ENCODE peak calls at places on chromosomes 7 and 10, in four cellular contexts. One of them, this sample, is unnamed.

GRCh38 chr7:36765605-36766004 is 41.3 kb upstream of the AOAH start:
- DNase-seq in kidney epithelial cell: no peak
- DNase-seq in CD4-positive, alpha-beta memory T cell: no peak
- DNase-seq in adrenal gland: no peak
- DNase-seq in this sample: no peak

GRCh38 chr7:124088590-124088989 is 55.7 kb upstream of the TMEM229A start:
- DNase-seq in kidney epithelial cell: no peak
- DNase-seq in CD4-positive, alpha-beta memory T cell: no peak
- DNase-seq in adrenal gland: no peak
- DNase-seq in this sample: no peak

GRCh38 chr7:87510430-87510875 is 35.0 kb upstream of the ABCB4 start:
- DNase-seq in kidney epithelial cell: no peak
- DNase-seq in CD4-positive, alpha-beta memory T cell: no peak
- DNase-seq in adrenal gland: peak; percentile 44
- DNase-seq in this sample: no peak

GRCh38 chr10:24465124-24465874 is 256.4 kb downstream of the KIAA1217 start:
- DNase-seq in kidney epithelial cell: no peak
- DNase-seq in CD4-positive, alpha-beta memory T cell: no peak
- DNase-seq in adrenal gland: no peak
- DNase-seq in this sample: peak; percentile 93

GRCh38 chr7:37445064-37445723 is 3.5 kb downstream of the ELMO1 start:
- DNase-seq in kidney epithelial cell: no peak
- DNase-seq in CD4-positive, alpha-beta memory T cell: no peak
- DNase-seq in adrenal gland: no peak
- DNase-seq in this sample: no peak

GRCh38 chr10:47090903-47091302 is 179.7 kb downstream of the PTPN20 start:
- DNase-seq in kidney epithelial cell: no peak
- DNase-seq in CD4-positive, alpha-beta memory T cell: no peak
- DNase-seq in adrenal gland: no peak
- DNase-seq in this sample: no peak

GRCh38 chr7:73811760-73812168 is 19.0 kb upstream of the CLDN4 start:
- DNase-seq in kidney epithelial cell: no peak
- DNase-seq in CD4-positive, alpha-beta memory T cell: peak; percentile 24
- DNase-seq in adrenal gland: peak; percentile 82
- DNase-seq in this sample: peak; percentile 14

GRCh38 chr7:134371536-134371935 is 54.8 kb upstream of the SLC35B4 start:
- DNase-seq in kidney epithelial cell: no peak
- DNase-seq in CD4-positive, alpha-beta memory T cell: no peak
- DNase-seq in adrenal gland: no peak
- DNase-seq in this sample: no peak

GRCh38 chr7:103025341-103025740 is 49.3 kb downstream of the FBXL13 start:
- DNase-seq in kidney epithelial cell: no peak
- DNase-seq in CD4-positive, alpha-beta memory T cell: no peak
- DNase-seq in adrenal gland: no peak
- DNase-seq in this sample: no peak

GRCh38 chr7:155589001-155589980 is 42.9 kb upstream of the CNPY1 start:
- DNase-seq in kidney epithelial cell: no peak
- DNase-seq in CD4-positive, alpha-beta memory T cell: no peak
- DNase-seq in adrenal gland: no peak
- DNase-seq in this sample: no peak

GRCh38 chr7:158814637-158815036 is 14.7 kb downstream of the ESYT2 start:
- DNase-seq in kidney epithelial cell: no peak
- DNase-seq in CD4-positive, alpha-beta memory T cell: peak; percentile 61
- DNase-seq in adrenal gland: no peak
- DNase-seq in this sample: no peak

GRCh38 chr10:18607503-18607902 is 43.9 kb downstream of the NSUN6 start:
- DNase-seq in kidney epithelial cell: peak; percentile 32
- DNase-seq in CD4-positive, alpha-beta memory T cell: no peak
- DNase-seq in adrenal gland: peak; percentile 82
- DNase-seq in this sample: peak; percentile 32

DNA sequence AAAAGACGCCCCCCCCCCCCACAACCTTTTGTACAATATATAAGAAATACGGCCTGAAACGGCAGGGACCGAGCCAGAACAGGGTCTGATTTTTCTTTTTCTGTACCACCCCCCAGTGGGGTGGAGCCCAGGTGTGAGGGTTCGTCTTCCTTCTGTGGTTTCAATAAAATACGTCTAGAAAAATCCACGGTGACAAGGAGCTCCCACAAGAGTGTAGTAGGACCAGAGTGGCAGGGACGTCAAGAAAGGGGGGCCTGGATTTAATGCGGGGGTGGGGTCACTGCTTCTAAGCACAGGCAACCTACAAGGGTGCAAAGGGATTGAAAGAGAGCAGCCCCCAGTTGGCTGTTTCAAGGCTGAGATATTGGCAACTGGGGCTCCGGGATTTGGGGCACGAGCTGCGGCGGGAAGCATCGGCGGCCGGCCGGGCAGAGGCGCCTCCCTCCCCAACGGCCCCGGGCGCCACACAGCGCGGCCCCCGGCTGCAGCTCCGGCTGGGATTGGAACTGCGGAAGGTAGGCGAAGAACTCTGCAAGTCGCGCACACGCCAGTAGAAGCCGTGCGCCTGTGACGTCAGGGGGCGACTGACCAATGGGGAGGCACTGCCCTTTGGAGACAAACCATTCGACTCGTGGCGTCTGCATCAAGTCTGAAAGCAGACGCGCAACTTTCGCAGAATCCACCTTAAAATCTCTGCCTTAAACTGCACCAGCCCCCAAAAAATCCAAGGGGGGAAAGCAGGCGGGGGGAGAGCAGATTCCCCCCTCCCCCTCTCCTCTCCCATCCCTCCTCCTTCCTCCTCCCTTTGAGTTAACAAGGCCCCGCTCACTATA is at the start of gene DLX6:
- DNase-seq in kidney epithelial cell: no peak
- DNase-seq in CD4-positive, alpha-beta memory T cell: no peak
- DNase-seq in adrenal gland: peak; percentile 39
- DNase-seq in this sample: no peak
- H3K4me3 ChIP-seq in kidney epithelial cell: peak within 1 kb of the TSS; percentile 19
- H3K4me3 ChIP-seq in CD4-positive, alpha-beta memory T cell: no peak within 1 kb of the TSS
- H3K4me3 ChIP-seq in adrenal gland: no peak within 1 kb of the TSS
- H3K4me3 ChIP-seq in this sample: peak within 1 kb of the TSS; percentile 41

DNA sequence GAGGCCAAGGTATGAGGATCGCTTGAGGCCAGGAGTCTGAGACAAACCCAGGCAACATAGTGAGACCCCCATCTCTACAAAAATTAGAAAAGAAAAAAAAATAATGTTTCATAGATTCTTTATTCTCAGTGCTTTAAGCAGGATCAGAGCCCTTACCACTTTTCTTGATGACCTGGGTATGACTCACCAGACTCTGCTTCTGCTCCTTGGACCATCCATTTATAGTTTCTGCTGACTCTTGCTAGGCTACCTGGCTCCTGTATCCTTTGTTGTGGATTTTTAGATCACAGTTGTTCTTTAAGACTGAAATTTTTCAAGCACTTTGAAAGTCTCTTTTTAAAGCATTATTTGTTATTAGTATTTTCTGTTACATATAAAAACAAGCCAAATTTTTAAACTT is 411.1 kb downstream of the GFRA1 start:
- DNase-seq in kidney epithelial cell: peak; percentile 31
- DNase-seq in CD4-positive, alpha-beta memory T cell: no peak
- DNase-seq in adrenal gland: no peak
- DNase-seq in this sample: no peak
- H3K4me3 ChIP-seq in kidney epithelial cell: no peak overlapping the region
- H3K4me3 ChIP-seq in CD4-positive, alpha-beta memory T cell: no peak overlapping the region
- H3K4me3 ChIP-seq in adrenal gland: no peak overlapping the region
- H3K4me3 ChIP-seq in this sample: no peak overlapping the region

GRCh38 chr7:101155303-101155702 is 1.0 kb downstream of the AP1S1 start:
- DNase-seq in kidney epithelial cell: no peak
- DNase-seq in CD4-positive, alpha-beta memory T cell: no peak
- DNase-seq in adrenal gland: no peak
- DNase-seq in this sample: no peak
- H3K4me3 ChIP-seq in kidney epithelial cell: peak overlapping the region; percentile 95
- H3K4me3 ChIP-seq in CD4-positive, alpha-beta memory T cell: peak overlapping the region; percentile 31
- H3K4me3 ChIP-seq in adrenal gland: peak overlapping the region; percentile 83
- H3K4me3 ChIP-seq in this sample: peak overlapping the region; percentile 99

DNA sequence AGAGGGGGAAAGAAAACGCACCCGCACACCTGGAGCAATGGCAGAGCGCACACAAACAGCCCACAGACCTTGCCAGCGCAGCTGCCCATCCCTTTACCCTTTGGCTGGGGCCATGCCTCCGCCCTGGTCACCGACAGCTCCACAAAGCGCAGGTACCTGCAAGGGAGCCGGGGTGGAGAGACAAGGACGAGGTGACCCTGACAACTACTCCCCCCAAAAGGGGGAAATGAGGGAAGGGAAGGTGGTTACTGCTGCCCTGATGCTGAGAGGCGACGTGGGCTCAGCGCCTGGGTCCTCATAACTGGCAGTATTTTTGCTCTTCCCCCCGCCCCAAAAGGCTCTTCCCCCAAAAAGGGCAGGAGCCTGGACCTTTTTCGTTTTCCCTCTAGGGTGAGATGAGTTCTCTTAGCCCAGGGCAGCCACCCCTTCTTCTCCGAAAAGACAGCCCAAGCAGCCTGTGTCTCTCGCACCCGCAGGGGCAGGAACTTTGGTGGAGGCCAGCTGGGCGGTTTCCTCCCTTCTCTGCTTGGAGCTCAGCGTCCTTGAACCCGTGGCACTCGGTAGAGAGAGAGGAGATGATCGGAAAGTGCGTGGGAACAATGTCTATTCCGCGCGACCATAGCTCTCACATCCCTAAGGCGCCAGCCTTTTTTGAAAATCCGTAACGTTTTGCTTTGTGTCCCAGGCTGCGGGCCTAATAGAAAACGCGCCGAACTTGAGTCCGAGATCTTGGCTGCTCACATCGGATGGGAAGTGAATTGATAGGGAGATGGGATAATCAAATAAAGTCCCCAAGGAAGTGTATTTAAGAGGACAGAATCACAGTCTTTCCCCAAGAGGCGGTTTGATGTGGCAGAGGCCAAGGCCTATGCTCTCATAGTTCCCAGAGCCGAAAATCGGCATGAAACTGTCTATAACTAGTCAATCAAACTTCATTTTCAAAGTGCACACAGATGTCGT is 1.0 kb downstream of the NKX2-3 start:
- DNase-seq in kidney epithelial cell: no peak
- DNase-seq in CD4-positive, alpha-beta memory T cell: no peak
- DNase-seq in adrenal gland: no peak
- DNase-seq in this sample: no peak
- H3K4me3 ChIP-seq in kidney epithelial cell: no peak overlapping the region
- H3K4me3 ChIP-seq in CD4-positive, alpha-beta memory T cell: no peak overlapping the region
- H3K4me3 ChIP-seq in adrenal gland: no peak overlapping the region
- H3K4me3 ChIP-seq in this sample: no peak overlapping the region

DNA sequence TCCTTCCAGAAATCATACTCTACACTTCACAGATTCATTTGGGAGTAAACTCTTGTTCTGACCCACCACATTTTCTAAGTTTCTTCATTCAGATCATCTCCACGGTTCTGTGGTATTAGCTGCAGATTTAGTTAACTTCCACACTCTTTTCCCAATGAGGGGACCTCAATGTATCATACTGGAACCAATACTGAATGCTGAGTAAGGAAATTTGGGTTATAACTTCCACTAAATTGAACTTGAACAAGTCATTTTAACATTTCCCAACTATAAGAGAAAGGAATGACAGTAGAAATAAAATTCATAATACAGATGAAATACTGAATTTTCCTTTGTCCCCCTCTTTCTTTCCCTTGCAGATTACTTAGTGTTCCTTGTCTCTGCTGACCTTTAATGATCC is 131.4 kb downstream of the VPS41 start:
- DNase-seq in kidney epithelial cell: no peak
- DNase-seq in CD4-positive, alpha-beta memory T cell: no peak
- DNase-seq in adrenal gland: no peak
- DNase-seq in this sample: no peak
- H3K4me3 ChIP-seq in kidney epithelial cell: no peak overlapping the region
- H3K4me3 ChIP-seq in CD4-positive, alpha-beta memory T cell: no peak overlapping the region
- H3K4me3 ChIP-seq in adrenal gland: no peak overlapping the region
- H3K4me3 ChIP-seq in this sample: no peak overlapping the region

DNA sequence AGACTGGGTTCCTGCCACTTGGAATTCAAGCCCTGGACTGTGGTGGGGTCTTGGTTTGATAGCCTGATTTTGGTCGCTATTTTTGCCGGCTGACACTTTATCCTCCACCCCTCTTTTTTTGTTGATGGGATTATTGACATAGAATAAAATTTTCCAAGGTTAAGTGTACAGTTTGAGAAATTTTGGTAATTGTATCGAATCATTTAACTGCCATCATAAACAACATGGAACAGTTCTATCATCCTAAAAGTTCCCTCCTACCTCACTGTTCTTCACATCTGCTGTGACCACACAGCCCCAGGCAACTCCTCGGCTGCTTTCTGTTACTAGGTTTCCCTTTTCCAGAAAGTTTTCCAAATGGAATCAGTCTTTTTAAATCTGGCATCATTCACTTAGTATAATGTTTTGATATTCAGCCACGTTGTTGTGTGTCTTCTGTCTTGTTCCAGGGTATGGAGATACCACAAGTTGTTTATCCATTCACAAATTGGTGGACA is 50.6 kb upstream of the STEAP1B start:
- DNase-seq in kidney epithelial cell: no peak
- DNase-seq in CD4-positive, alpha-beta memory T cell: no peak
- DNase-seq in adrenal gland: no peak
- DNase-seq in this sample: no peak
- H3K4me3 ChIP-seq in kidney epithelial cell: peak overlapping the region; percentile 47
- H3K4me3 ChIP-seq in CD4-positive, alpha-beta memory T cell: no peak overlapping the region
- H3K4me3 ChIP-seq in adrenal gland: no peak overlapping the region
- H3K4me3 ChIP-seq in this sample: peak overlapping the region; percentile 52

GRCh38 chr10:22230331-22230833 is 12.6 kb upstream of the EBLN1 start:
- DNase-seq in kidney epithelial cell: no peak
- DNase-seq in CD4-positive, alpha-beta memory T cell: peak; percentile 48
- DNase-seq in adrenal gland: no peak
- DNase-seq in this sample: no peak

GRCh38 chr10:22231260-22231659 is 13.4 kb upstream of the EBLN1 start:
- DNase-seq in kidney epithelial cell: no peak
- DNase-seq in CD4-positive, alpha-beta memory T cell: no peak
- DNase-seq in adrenal gland: no peak
- DNase-seq in this sample: no peak

GRCh38 chr10:22228167-22228938 is 10.5 kb upstream of the EBLN1 start:
- DNase-seq in kidney epithelial cell: no peak
- DNase-seq in CD4-positive, alpha-beta memory T cell: no peak
- DNase-seq in adrenal gland: no peak
- DNase-seq in this sample: no peak

GRCh38 chr10:22228943-22229755 is 11.3 kb upstream of the EBLN1 start:
- DNase-seq in kidney epithelial cell: peak; percentile 49
- DNase-seq in CD4-positive, alpha-beta memory T cell: peak; percentile 92
- DNase-seq in adrenal gland: peak; percentile 89
- DNase-seq in this sample: peak; percentile 62

DNA sequence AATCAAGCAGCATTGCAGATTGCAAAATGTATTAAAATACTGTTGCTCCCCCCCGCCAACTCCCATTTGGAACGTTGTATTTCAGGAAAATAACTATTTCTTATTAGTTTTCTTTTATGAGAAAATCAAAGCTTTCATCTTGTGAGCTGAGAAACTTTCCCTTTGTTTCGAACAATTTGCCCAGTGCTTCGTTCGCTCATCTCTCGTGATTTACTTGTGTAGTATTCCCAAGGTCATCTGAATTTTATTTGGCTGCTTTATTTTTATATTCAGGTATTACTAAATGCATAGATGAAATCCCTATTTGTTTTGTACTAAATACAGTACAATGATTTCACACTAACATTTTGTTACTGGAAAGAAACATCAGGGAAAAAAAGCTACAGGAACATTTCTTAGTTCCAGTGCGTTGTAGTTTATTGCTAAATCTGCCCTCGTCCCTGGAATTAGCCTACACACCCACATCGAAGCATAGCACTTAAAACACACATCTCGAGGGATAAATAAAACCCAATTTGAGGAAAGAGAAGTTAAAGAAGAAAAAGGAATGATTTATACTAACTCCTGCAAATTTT is 12.0 kb upstream of the EBLN1 start:
- DNase-seq in kidney epithelial cell: no peak
- DNase-seq in CD4-positive, alpha-beta memory T cell: no peak
- DNase-seq in adrenal gland: no peak
- DNase-seq in this sample: no peak
- H3K4me3 ChIP-seq in kidney epithelial cell: peak overlapping the region; percentile 54
- H3K4me3 ChIP-seq in CD4-positive, alpha-beta memory T cell: peak overlapping the region; percentile 61
- H3K4me3 ChIP-seq in adrenal gland: peak overlapping the region; percentile 51
- H3K4me3 ChIP-seq in this sample: peak overlapping the region; percentile 59

GRCh38 chr7:150685219-150686029 is at the start of gene GIMAP2:
- DNase-seq in kidney epithelial cell: no peak
- DNase-seq in CD4-positive, alpha-beta memory T cell: peak; percentile 65
- DNase-seq in adrenal gland: no peak
- DNase-seq in this sample: no peak
- H3K4me3 ChIP-seq in kidney epithelial cell: no peak within 1 kb of the TSS
- H3K4me3 ChIP-seq in CD4-positive, alpha-beta memory T cell: peak within 1 kb of the TSS; percentile 97
- H3K4me3 ChIP-seq in adrenal gland: peak within 1 kb of the TSS; percentile 23
- H3K4me3 ChIP-seq in this sample: no peak within 1 kb of the TSS